ENCODE peak calls at places on chromosomes 11 and 22, in ten cellular contexts. E is type B pancreatic cell; Z is stimulated activated CD4-positive, alpha-beta T cell treated with anti-CD3 and anti-CD28 coated beads, TNF-alpha, amount 100 ng/mL, for 24 hours; N is ELF-1; B is Right ventricle myocardium superior; F is GM12865; M is AG10803; Y is AG08396; R is NCI-H526; H is suprapubic skin. L is an unnamed sample.

GRCh38 chr11:97461934-97462333 is 1072.1 kb downstream of the JRKL start:
- DNase-seq in Z (no peak), F (no peak), N (no peak), H (no peak), B (peak), M (no peak), E (no peak), Y (no peak), R (no peak), L (no peak)

GRCh38 chr22:36073476-36073875 is 44.9 kb upstream of the RBFOX2 start:
- DNase-seq in H (no peak), E (no peak), B (no peak), N (no peak), Y (no peak), M (peak), R (no peak), F (no peak), Z (no peak), L (no peak)

GRCh38 chr11:108199446-108200321 is 22.8 kb downstream of the NPAT start:
- DNase-seq in H (no peak), M (peak), E (no peak), Y (peak), B (no peak), Z (peak), F (peak), R (no peak), N (peak), L (no peak)

GRCh38 chr11:73236879-73237278 is 18.8 kb downstream of the P2RY2 start:
- DNase-seq in B (peak), N (peak), R (no peak), Y (peak), Z (peak), H (no peak), E (no peak), F (peak), M (no peak), L (no peak)

GRCh38 chr11:120055646-120056045 is 82.3 kb downstream of the TRIM29 start:
- DNase-seq in Y (no peak), B (no peak), F (no peak), E (no peak), M (peak), N (peak), R (no peak), Z (no peak), H (no peak), L (no peak)

GRCh38 chr11:85685131-85685819 is 720 bp downstream of the CCDC89 start:
- DNase-seq in R (no peak), N (peak), Z (no peak), E (no peak), B (peak), Y (peak), M (peak), H (no peak), F (no peak), L (no peak)

GRCh38 chr22:21949569-21949918 is 3.1 kb downstream of the PPM1F start:
- DNase-seq in Z (no peak), H (no peak), Y (no peak), B (no peak), N (no peak), E (no peak), R (no peak), F (no peak), M (no peak), L (no peak)

GRCh38 chr11:27401760-27402316 is 38.8 kb upstream of the CCDC34 start:
- DNase-seq in Z (no peak), F (no peak), B (no peak), E (no peak), H (no peak), N (no peak), Y (no peak), M (no peak), R (no peak), L (no peak)

GRCh38 chr11:841981-842369 is 354 bp downstream of the POLR2L start:
- DNase-seq in H (no peak), M (no peak), N (peak), E (no peak), Z (no peak), B (no peak), R (no peak), Y (no peak), F (no peak), L (no peak)

L was measured in cortex of kidney.